ENCODE peak calls at places on chromosomes 1 and 21, in four cellular contexts. One of them, this sample, is unnamed.
A peak's percentile ranks its signal among the peaks of the same experiment; 100 is the strongest.

GRCh38 chr1:229147086-229147485 is 123.8 kb upstream of the RAB4A start:
- DNase-seq in psoas muscle: no peak
- DNase-seq in Peyer's patch: no peak
- DNase-seq in heart left ventricle: no peak
- DNase-seq in this sample: no peak

GRCh38 chr1:118986291-118986838 is 1.8 kb downstream of the TBX15 start:
- DNase-seq in heart left ventricle: no peak
- DNase-seq in Peyer's patch: no peak
- DNase-seq in psoas muscle: peak; percentile 80
- DNase-seq in this sample: no peak

GRCh38 chr1:30615076-30615795 is 108.1 kb downstream of the MATN1 start:
- DNase-seq in heart left ventricle: no peak
- DNase-seq in Peyer's patch: no peak
- DNase-seq in psoas muscle: no peak
- DNase-seq in this sample: no peak

GRCh38 chr1:167455786-167456446 is 62.4 kb downstream of the CD247 start:
- DNase-seq in Peyer's patch: no peak
- DNase-seq in psoas muscle: no peak
- DNase-seq in heart left ventricle: peak; percentile 42
- DNase-seq in this sample: peak; percentile 69

GRCh38 chr1:67162954-67163353 is 3.3 kb upstream of the IL23R start:
- DNase-seq in psoas muscle: no peak
- DNase-seq in Peyer's patch: no peak
- DNase-seq in heart left ventricle: no peak
- DNase-seq in this sample: peak; percentile 72

GRCh38 chr1:244918422-244919319 is 54.3 kb upstream of the HNRNPU start:
- DNase-seq in psoas muscle: peak; percentile 86
- DNase-seq in Peyer's patch: peak; percentile 60
- DNase-seq in heart left ventricle: peak; percentile 42
- DNase-seq in this sample: peak; percentile 81

GRCh38 chr1:41261926-41262618 is 20.0 kb upstream of the SCMH1 start:
- DNase-seq in psoas muscle: no peak
- DNase-seq in heart left ventricle: no peak
- DNase-seq in Peyer's patch: no peak
- DNase-seq in this sample: no peak

GRCh38 chr1:22618056-22618455 is 18.4 kb upstream of the C1QA start:
- DNase-seq in psoas muscle: peak; percentile 14
- DNase-seq in heart left ventricle: no peak
- DNase-seq in Peyer's patch: no peak
- DNase-seq in this sample: no peak

GRCh38 chr21:29181799-29182470 is 51.5 kb downstream of the MAP3K7CL start:
- DNase-seq in heart left ventricle: no peak
- DNase-seq in psoas muscle: no peak
- DNase-seq in Peyer's patch: no peak
- DNase-seq in this sample: peak; percentile 67

GRCh38 chr1:247417786-247418185 is 1.8 kb downstream of the NLRP3 start:
- DNase-seq in heart left ventricle: no peak
- DNase-seq in Peyer's patch: no peak
- DNase-seq in psoas muscle: no peak
- DNase-seq in this sample: no peak

GRCh38 chr1:44281987-44282703 is 68.9 kb downstream of the DMAP1 start:
- DNase-seq in Peyer's patch: no peak
- DNase-seq in heart left ventricle: no peak
- DNase-seq in psoas muscle: no peak
- DNase-seq in this sample: no peak

GRCh38 chr1:82086739-82087138 is 286.0 kb downstream of the ADGRL2 start:
- DNase-seq in psoas muscle: no peak
- DNase-seq in Peyer's patch: no peak
- DNase-seq in heart left ventricle: no peak
- DNase-seq in this sample: no peak

GRCh38 chr1:184597652-184598357 is 156.9 kb downstream of the EDEM3 start:
- DNase-seq in heart left ventricle: no peak
- DNase-seq in Peyer's patch: no peak
- DNase-seq in psoas muscle: no peak
- DNase-seq in this sample: no peak

GRCh38 chr1:29521846-29522580 is 285.7 kb downstream of the PTPRU start:
- DNase-seq in psoas muscle: no peak
- DNase-seq in heart left ventricle: no peak
- DNase-seq in Peyer's patch: peak; percentile 24
- DNase-seq in this sample: no peak

GRCh38 chr1:101239095-101240040 is 2.5 kb downstream of the S1PR1 start:
- DNase-seq in heart left ventricle: peak; percentile 32
- DNase-seq in psoas muscle: no peak
- DNase-seq in Peyer's patch: no peak
- DNase-seq in this sample: peak; percentile 43

DNA sequence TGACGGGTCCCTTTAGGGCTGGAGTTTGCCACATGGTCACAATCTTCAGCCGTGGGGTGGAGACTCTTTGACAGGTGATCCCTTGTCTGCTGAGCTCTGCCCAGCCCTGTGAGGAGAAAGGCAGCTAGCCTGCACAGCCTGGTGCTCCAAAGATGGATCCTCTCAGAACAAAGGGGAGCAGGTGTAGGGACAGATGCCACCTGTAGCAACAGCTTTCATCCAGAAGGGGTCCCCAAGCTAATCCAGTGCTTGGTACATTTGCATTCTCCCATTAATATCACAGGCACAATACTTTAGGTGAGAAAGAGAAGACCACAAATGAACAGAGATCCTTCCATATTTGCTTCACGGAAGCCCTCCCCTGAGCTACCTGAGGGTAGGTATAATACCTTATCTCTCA is 93.2 kb downstream of the CCDC185 start:
- DNase-seq in Peyer's patch: no peak
- DNase-seq in psoas muscle: no peak
- DNase-seq in heart left ventricle: no peak
- DNase-seq in this sample: no peak
- TF ChIP-seq CTCF in Peyer's patch: no peak
- TF ChIP-seq CTCF in psoas muscle: no peak
- TF ChIP-seq CTCF in heart left ventricle: no peak
- TF ChIP-seq CTCF in this sample: no peak

DNA sequence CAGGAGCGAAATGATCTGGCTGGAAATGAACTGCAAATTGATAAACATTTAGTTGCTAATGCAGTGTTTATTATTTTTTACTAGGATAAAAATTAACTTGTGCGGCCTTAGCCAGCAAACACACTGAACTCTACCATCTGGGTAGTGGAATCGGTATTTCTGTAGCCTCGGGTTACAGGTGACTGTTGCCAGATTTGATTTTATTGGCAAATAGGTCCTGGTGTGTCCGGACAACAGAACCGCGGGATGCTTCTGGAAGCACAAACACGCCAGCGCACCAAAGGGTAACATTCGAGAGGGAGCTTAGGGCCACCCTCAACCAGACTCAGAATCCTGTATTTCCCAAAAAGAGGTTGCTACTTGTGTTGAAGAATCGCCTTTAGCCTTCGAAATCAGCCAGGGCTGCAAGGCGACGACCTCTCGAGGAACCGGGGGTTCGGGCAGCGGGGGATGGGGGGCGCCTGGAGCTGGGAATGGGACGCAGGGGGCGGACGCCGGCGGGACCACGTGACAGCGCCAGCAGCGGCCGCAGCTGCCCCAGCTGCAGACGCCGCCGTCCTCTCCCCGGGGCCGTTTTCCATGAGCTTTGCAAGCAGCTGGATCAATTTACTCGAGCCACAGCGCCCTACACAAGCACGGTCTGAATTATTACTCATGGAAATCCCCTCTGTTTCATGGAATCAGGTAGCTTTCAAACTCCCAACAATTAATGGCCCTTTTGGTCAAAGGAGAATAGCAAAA is 158.8 kb downstream of the TOMM20 start:
- DNase-seq in psoas muscle: peak; percentile 82
- DNase-seq in heart left ventricle: peak; percentile 82
- DNase-seq in Peyer's patch: peak; percentile 73
- DNase-seq in this sample: no peak
- H3K4me3 ChIP-seq in psoas muscle: peak overlapping the region; percentile 59
- H3K4me3 ChIP-seq in heart left ventricle: peak overlapping the region; percentile 42
- H3K4me3 ChIP-seq in Peyer's patch: peak overlapping the region; percentile 12
- H3K4me3 ChIP-seq in this sample: no peak overlapping the region

DNA sequence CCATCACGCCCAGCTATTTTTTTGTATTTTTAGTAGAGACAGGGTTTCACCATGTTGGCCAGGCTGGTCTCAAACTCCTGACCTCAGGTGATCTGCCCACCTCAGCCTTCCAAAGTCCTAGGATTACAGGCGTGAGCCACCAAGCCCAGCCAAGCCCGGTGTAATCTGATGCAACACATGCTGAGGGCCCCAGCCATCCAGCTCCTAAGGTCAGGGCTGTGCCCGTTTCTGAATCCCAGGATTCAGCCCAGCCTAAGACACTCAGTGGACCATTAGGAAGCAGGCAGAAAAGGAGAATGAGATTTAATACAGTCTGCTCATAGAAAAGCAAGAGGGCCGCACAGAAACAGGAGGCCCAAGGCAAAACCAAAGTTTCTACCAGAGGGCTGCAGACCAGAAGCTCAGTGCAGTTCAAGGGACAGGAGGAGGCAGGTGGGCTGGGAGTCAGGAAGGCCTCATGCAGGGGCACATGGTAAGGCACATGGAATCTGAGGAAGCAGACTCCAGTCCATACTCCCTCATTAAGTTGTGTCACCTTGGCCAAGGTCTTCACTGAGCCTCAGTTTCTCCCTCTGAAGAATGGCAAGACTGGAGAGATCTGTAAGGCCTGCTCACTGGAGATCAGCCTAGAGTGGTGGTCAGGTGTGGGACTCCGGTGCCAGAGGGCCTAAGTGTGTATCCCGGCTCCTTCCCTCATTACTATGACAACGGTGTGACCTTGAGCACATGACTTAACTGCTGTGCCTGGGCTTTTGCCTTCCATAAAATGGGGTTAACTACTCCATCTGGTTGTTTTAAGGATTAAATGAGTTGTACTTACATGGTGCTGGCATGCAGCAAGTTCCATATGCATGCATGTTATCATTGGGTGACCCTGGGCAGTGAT is 2.4 kb upstream of the ADAM15 start:
- DNase-seq in Peyer's patch: no peak
- DNase-seq in heart left ventricle: no peak
- DNase-seq in psoas muscle: no peak
- DNase-seq in this sample: no peak
- TF ChIP-seq CTCF in Peyer's patch: no peak
- TF ChIP-seq CTCF in heart left ventricle: no peak
- TF ChIP-seq CTCF in psoas muscle: no peak
- TF ChIP-seq CTCF in this sample: no peak

DNA sequence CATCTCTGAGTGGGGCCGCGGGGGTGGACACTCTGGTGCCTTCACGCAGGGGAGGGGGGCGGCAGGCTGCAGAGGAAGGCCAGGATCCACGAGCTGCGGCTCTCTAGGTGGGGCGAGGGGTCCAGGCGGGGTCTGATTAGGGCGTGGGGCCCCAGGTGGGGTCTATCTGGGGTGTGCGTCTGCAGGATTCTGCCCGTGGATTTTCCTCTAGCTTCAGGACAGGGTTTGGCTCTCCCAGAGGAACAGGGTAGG is 6.3 kb downstream of the JMJD4 start:
- DNase-seq in Peyer's patch: no peak
- DNase-seq in heart left ventricle: no peak
- DNase-seq in psoas muscle: no peak
- DNase-seq in this sample: no peak
- H3K4me3 ChIP-seq in Peyer's patch: peak overlapping the region; percentile 45
- H3K4me3 ChIP-seq in heart left ventricle: peak overlapping the region; percentile 66
- H3K4me3 ChIP-seq in psoas muscle: peak overlapping the region; percentile 67
- H3K4me3 ChIP-seq in this sample: peak overlapping the region; percentile 59

GRCh38 chr1:106798991-106799390 is 257.5 kb upstream of the PRMT6 start:
- DNase-seq in psoas muscle: no peak
- DNase-seq in Peyer's patch: no peak
- DNase-seq in heart left ventricle: no peak
- DNase-seq in this sample: no peak
- TF ChIP-seq CTCF in psoas muscle: no peak
- TF ChIP-seq CTCF in Peyer's patch: no peak
- TF ChIP-seq CTCF in heart left ventricle: no peak
- TF ChIP-seq CTCF in this sample: no peak

GRCh38 chr1:86229405-86229804 is 72.8 kb upstream of the COL24A1 start:
- DNase-seq in psoas muscle: no peak
- DNase-seq in Peyer's patch: no peak
- DNase-seq in heart left ventricle: no peak
- DNase-seq in this sample: no peak

GRCh38 chr1:86231076-86231475 is 74.5 kb upstream of the COL24A1 start:
- DNase-seq in Peyer's patch: no peak
- DNase-seq in psoas muscle: no peak
- DNase-seq in heart left ventricle: no peak
- DNase-seq in this sample: no peak

GRCh38 chr1:86235859-86236258 is 79.3 kb upstream of the COL24A1 start:
- DNase-seq in Peyer's patch: no peak
- DNase-seq in heart left ventricle: no peak
- DNase-seq in psoas muscle: no peak
- DNase-seq in this sample: no peak

DNA sequence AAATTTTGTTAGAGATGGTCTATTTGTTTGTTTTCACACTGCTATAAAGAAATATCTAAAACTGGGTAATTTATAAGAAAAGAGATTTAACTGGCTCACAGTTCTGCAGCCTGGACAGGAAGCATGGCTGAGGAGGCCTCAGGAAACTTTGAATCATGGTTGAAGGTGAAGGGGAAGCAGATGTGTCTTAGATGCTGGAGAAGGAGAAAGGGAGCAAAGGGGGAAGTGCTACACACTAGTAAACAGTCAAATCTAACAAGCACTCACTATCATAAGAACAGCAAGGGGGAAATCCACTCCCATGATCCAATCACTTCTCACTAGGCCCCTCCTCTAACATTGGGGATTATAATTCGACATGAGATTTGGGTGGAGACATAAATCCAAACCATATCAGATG is 76.8 kb upstream of the COL24A1 start:
- DNase-seq in Peyer's patch: no peak
- DNase-seq in psoas muscle: no peak
- DNase-seq in heart left ventricle: no peak
- DNase-seq in this sample: no peak
- H3K4me3 ChIP-seq in Peyer's patch: no peak overlapping the region
- H3K4me3 ChIP-seq in psoas muscle: no peak overlapping the region
- H3K4me3 ChIP-seq in heart left ventricle: no peak overlapping the region
- H3K4me3 ChIP-seq in this sample: no peak overlapping the region

GRCh38 chr1:226203237-226203636 is 16.7 kb upstream of the ACBD3 start:
- DNase-seq in Peyer's patch: no peak
- DNase-seq in heart left ventricle: no peak
- DNase-seq in psoas muscle: no peak
- DNase-seq in this sample: no peak

GRCh38 chr1:226202246-226202645 is 15.7 kb upstream of the ACBD3 start:
- DNase-seq in psoas muscle: no peak
- DNase-seq in Peyer's patch: no peak
- DNase-seq in heart left ventricle: no peak
- DNase-seq in this sample: no peak

GRCh38 chr1:226203693-226204092 is 17.2 kb upstream of the ACBD3 start:
- DNase-seq in psoas muscle: no peak
- DNase-seq in heart left ventricle: no peak
- DNase-seq in Peyer's patch: no peak
- DNase-seq in this sample: no peak

GRCh38 chr1:226199971-226200370 is 13.4 kb upstream of the ACBD3 start:
- DNase-seq in Peyer's patch: no peak
- DNase-seq in heart left ventricle: no peak
- DNase-seq in psoas muscle: no peak
- DNase-seq in this sample: no peak

GRCh38 chr1:226201029-226201593 is 14.6 kb upstream of the ACBD3 start:
- DNase-seq in Peyer's patch: no peak
- DNase-seq in heart left ventricle: no peak
- DNase-seq in psoas muscle: no peak
- DNase-seq in this sample: peak; percentile 53
- TF ChIP-seq CTCF in Peyer's patch: no peak
- TF ChIP-seq CTCF in heart left ventricle: no peak
- TF ChIP-seq CTCF in psoas muscle: no peak
- TF ChIP-seq CTCF in this sample: peak; percentile 48